ENCODE peak calls at places on chromosome 1, in eight cellular contexts. One of them, this sample, is unnamed.

GRCh38 chr1:41739061-41739955 is 179.4 kb downstream of the HIVEP3 start:
- DNase-seq in WTC11: no peak
- DNase-seq in tibial artery: peak
- DNase-seq in COR-L47: no peak
- DNase-seq in GM23248: no peak
- DNase-seq in T follicular helper cell: peak
- DNase-seq in ureter: peak
- DNase-seq in iPS-NIHi11: no peak
- DNase-seq in this sample: peak

GRCh38 chr1:60126733-60127132 is 53.2 kb upstream of the C1orf87 start:
- DNase-seq in ureter: no peak
- DNase-seq in COR-L47: peak
- DNase-seq in tibial artery: no peak
- DNase-seq in T follicular helper cell: no peak
- DNase-seq in GM23248: no peak
- DNase-seq in iPS-NIHi11: no peak
- DNase-seq in WTC11: no peak
- DNase-seq in this sample: no peak

GRCh38 chr1:213371769-213372619 is 321.0 kb downstream of the RPS6KC1 start:
- DNase-seq in COR-L47: peak
- DNase-seq in tibial artery: no peak
- DNase-seq in WTC11: no peak
- DNase-seq in GM23248: no peak
- DNase-seq in iPS-NIHi11: peak
- DNase-seq in T follicular helper cell: no peak
- DNase-seq in ureter: no peak
- DNase-seq in this sample: no peak

GRCh38 chr1:241323510-241323909 is 33.5 kb downstream of the RGS7 start:
- DNase-seq in WTC11: peak
- DNase-seq in tibial artery: no peak
- DNase-seq in iPS-NIHi11: peak
- DNase-seq in T follicular helper cell: no peak
- DNase-seq in ureter: no peak
- DNase-seq in GM23248: peak
- DNase-seq in COR-L47: no peak
- DNase-seq in this sample: no peak

GRCh38 chr1:247471445-247472016 is 13.6 kb upstream of the OR2B11 start:
- DNase-seq in T follicular helper cell: no peak
- DNase-seq in GM23248: no peak
- DNase-seq in COR-L47: no peak
- DNase-seq in tibial artery: no peak
- DNase-seq in ureter: no peak
- DNase-seq in iPS-NIHi11: no peak
- DNase-seq in WTC11: no peak
- DNase-seq in this sample: no peak

GRCh38 chr1:206455681-206456344 is 14.5 kb upstream of the IKBKE start:
- DNase-seq in tibial artery: peak
- DNase-seq in ureter: no peak
- DNase-seq in WTC11: no peak
- DNase-seq in T follicular helper cell: no peak
- DNase-seq in GM23248: no peak
- DNase-seq in iPS-NIHi11: no peak
- DNase-seq in COR-L47: peak
- DNase-seq in this sample: no peak

GRCh38 chr1:239884776-239885175 is 206.9 kb upstream of the FMN2 start:
- DNase-seq in T follicular helper cell: no peak
- DNase-seq in GM23248: no peak
- DNase-seq in iPS-NIHi11: no peak
- DNase-seq in COR-L47: no peak
- DNase-seq in tibial artery: no peak
- DNase-seq in ureter: no peak
- DNase-seq in WTC11: no peak
- DNase-seq in this sample: no peak

GRCh38 chr1:214277704-214278635 is 3.0 kb upstream of the SMYD2 start:
- DNase-seq in iPS-NIHi11: no peak
- DNase-seq in ureter: no peak
- DNase-seq in GM23248: peak
- DNase-seq in WTC11: no peak
- DNase-seq in COR-L47: no peak
- DNase-seq in tibial artery: no peak
- DNase-seq in T follicular helper cell: no peak
- DNase-seq in this sample: no peak

GRCh38 chr1:88685239-88685604 is 1.1 kb downstream of the PKN2 start:
- DNase-seq in tibial artery: no peak
- DNase-seq in T follicular helper cell: no peak
- DNase-seq in WTC11: no peak
- DNase-seq in ureter: no peak
- DNase-seq in iPS-NIHi11: no peak
- DNase-seq in COR-L47: no peak
- DNase-seq in GM23248: peak
- DNase-seq in this sample: no peak

GRCh38 chr1:89518116-89518780 is 6.4 kb upstream of the LRRC8B start:
- DNase-seq in iPS-NIHi11: no peak
- DNase-seq in T follicular helper cell: no peak
- DNase-seq in tibial artery: no peak
- DNase-seq in GM23248: peak
- DNase-seq in WTC11: no peak
- DNase-seq in COR-L47: no peak
- DNase-seq in ureter: no peak
- DNase-seq in this sample: no peak

GRCh38 chr1:9593492-9594465 is 5.1 kb downstream of the TMEM201 start:
- DNase-seq in ureter: peak
- DNase-seq in WTC11: peak
- DNase-seq in GM23248: peak
- DNase-seq in T follicular helper cell: no peak
- DNase-seq in iPS-NIHi11: peak
- DNase-seq in COR-L47: peak
- DNase-seq in tibial artery: no peak
- DNase-seq in this sample: peak

GRCh38 chr1:29303201-29304024 is 67.1 kb downstream of the PTPRU start:
- DNase-seq in iPS-NIHi11: no peak
- DNase-seq in ureter: no peak
- DNase-seq in T follicular helper cell: no peak
- DNase-seq in tibial artery: no peak
- DNase-seq in GM23248: no peak
- DNase-seq in WTC11: no peak
- DNase-seq in COR-L47: no peak
- DNase-seq in this sample: no peak

GRCh38 chr1:50419192-50419906 is 3.9 kb downstream of the DMRTA2 start:
- DNase-seq in COR-L47: no peak
- DNase-seq in WTC11: peak
- DNase-seq in tibial artery: no peak
- DNase-seq in GM23248: peak
- DNase-seq in ureter: no peak
- DNase-seq in T follicular helper cell: no peak
- DNase-seq in iPS-NIHi11: peak
- DNase-seq in this sample: no peak

GRCh38 chr1:30750751-30751291 is 6.8 kb downstream of the LAPTM5 start:
- DNase-seq in iPS-NIHi11: no peak
- DNase-seq in ureter: no peak
- DNase-seq in T follicular helper cell: no peak
- DNase-seq in COR-L47: no peak
- DNase-seq in GM23248: no peak
- DNase-seq in tibial artery: no peak
- DNase-seq in WTC11: no peak
- DNase-seq in this sample: no peak